ENCODE peak calls at places on chromosomes 7 and 10, in five cellular contexts. T, M, R, Y and I are unnamed samples.

GRCh38 chr10:43585981-43586738 is 11.7 kb upstream of the ZNF239 start:
- DNase-seq in T (no peak), M (no peak), R (no peak), Y (no peak), I (no peak)

GRCh38 chr7:17207220-17207619 is 91.2 kb upstream of the AHR start:
- DNase-seq in T (no peak), M (no peak), R (no peak), Y (no peak), I (no peak)

GRCh38 chr10:89367529-89367928 is 10.3 kb upstream of the IFIT1B start:
- DNase-seq in T (no peak), M (peak), R (peak), Y (no peak), I (no peak)

GRCh38 chr10:131113165-131113564 is 198.4 kb downstream of the TCERG1L start:
- DNase-seq in T (no peak), M (no peak), R (no peak), Y (no peak), I (no peak)

GRCh38 chr7:120079704-120080103 is 193.3 kb upstream of the KCND2 start:
- DNase-seq in T (no peak), M (no peak), R (no peak), Y (no peak), I (no peak)

GRCh38 chr7:44889096-44889775 is 3.9 kb upstream of the PURB start:
- DNase-seq in T (no peak), M (no peak), R (no peak), Y (no peak), I (no peak)

GRCh38 chr7:157515342-157516041 is 178.7 kb downstream of the DNAJB6 start:
- DNase-seq in T (no peak), M (no peak), R (no peak), Y (peak), I (peak)

GRCh38 chr7:135193615-135194081 is 17.7 kb downstream of the WDR91 start:
- DNase-seq in T (no peak), M (no peak), R (peak), Y (no peak), I (no peak)

GRCh38 chr10:129877773-129878371 is 86.2 kb downstream of the EBF3 start:
- DNase-seq in T (no peak), M (peak), R (peak), Y (no peak), I (no peak)

GRCh38 chr10:17787087-17787942 is 21.8 kb upstream of the MRC1 start:
- DNase-seq in T (no peak), M (no peak), R (peak), Y (no peak), I (no peak)